ENCODE peak calls at places on chromosome 22, in ten cellular contexts. One of them, this sample, is unnamed.
A peak's percentile ranks its signal among the peaks of the same experiment; 100 is the strongest.

GRCh38 chr22:40426671-40427070 is 56.3 kb downstream of the SGSM3 start:
- DNase-seq in breast epithelium: peak; percentile 66
- DNase-seq in foreskin keratinocyte: no peak
- DNase-seq in GM06990: no peak
- DNase-seq in right lobe of liver: no peak
- DNase-seq in GM12865: no peak
- DNase-seq in thyroid gland: no peak
- DNase-seq in kidney: no peak
- DNase-seq in neural crest cell: no peak
- DNase-seq in fibroblast of lung: peak; percentile 85
- DNase-seq in this sample: no peak

GRCh38 chr22:35921777-35922176 is 106.8 kb downstream of the RBFOX2 start:
- DNase-seq in foreskin keratinocyte: peak; percentile 63
- DNase-seq in thyroid gland: peak; percentile 68
- DNase-seq in right lobe of liver: no peak
- DNase-seq in fibroblast of lung: peak; percentile 87
- DNase-seq in neural crest cell: peak; percentile 28
- DNase-seq in GM06990: no peak
- DNase-seq in kidney: no peak
- DNase-seq in breast epithelium: peak; percentile 41
- DNase-seq in GM12865: peak; percentile 74
- DNase-seq in this sample: no peak

GRCh38 chr22:40237241-40237640 is 59.5 kb downstream of the TNRC6B start:
- DNase-seq in foreskin keratinocyte: no peak
- DNase-seq in GM06990: no peak
- DNase-seq in right lobe of liver: no peak
- DNase-seq in breast epithelium: no peak
- DNase-seq in GM12865: peak; percentile 54
- DNase-seq in kidney: no peak
- DNase-seq in neural crest cell: no peak
- DNase-seq in thyroid gland: no peak
- DNase-seq in fibroblast of lung: no peak
- DNase-seq in this sample: no peak

GRCh38 chr22:48704335-48704734 is 1123.3 kb downstream of the BRD1 start:
- DNase-seq in right lobe of liver: peak; percentile 26
- DNase-seq in foreskin keratinocyte: no peak
- DNase-seq in fibroblast of lung: no peak
- DNase-seq in GM06990: no peak
- DNase-seq in kidney: peak; percentile 35
- DNase-seq in breast epithelium: no peak
- DNase-seq in thyroid gland: no peak
- DNase-seq in GM12865: no peak
- DNase-seq in neural crest cell: no peak
- DNase-seq in this sample: no peak

GRCh38 chr22:20951932-20952380 is 15.1 kb upstream of the AIFM3 start:
- DNase-seq in fibroblast of lung: no peak
- DNase-seq in right lobe of liver: peak; percentile 78
- DNase-seq in breast epithelium: no peak
- DNase-seq in thyroid gland: no peak
- DNase-seq in kidney: peak; percentile 18
- DNase-seq in GM12865: no peak
- DNase-seq in GM06990: no peak
- DNase-seq in neural crest cell: no peak
- DNase-seq in foreskin keratinocyte: no peak
- DNase-seq in this sample: no peak

GRCh38 chr22:25903294-25903693 is 161.3 kb downstream of the MYO18B start:
- DNase-seq in fibroblast of lung: no peak
- DNase-seq in breast epithelium: no peak
- DNase-seq in kidney: no peak
- DNase-seq in thyroid gland: no peak
- DNase-seq in neural crest cell: peak; percentile 15
- DNase-seq in right lobe of liver: no peak
- DNase-seq in GM06990: no peak
- DNase-seq in GM12865: peak; percentile 11
- DNase-seq in foreskin keratinocyte: no peak
- DNase-seq in this sample: no peak

GRCh38 chr22:39954584-39955055 is 5.6 kb upstream of the TMA7B start:
- DNase-seq in foreskin keratinocyte: peak; percentile 29
- DNase-seq in fibroblast of lung: peak; percentile 97
- DNase-seq in right lobe of liver: no peak
- DNase-seq in breast epithelium: no peak
- DNase-seq in GM12865: peak; percentile 71
- DNase-seq in thyroid gland: no peak
- DNase-seq in neural crest cell: no peak
- DNase-seq in kidney: no peak
- DNase-seq in GM06990: peak; percentile 47
- DNase-seq in this sample: no peak

GRCh38 chr22:27113211-27114030 is 456.0 kb downstream of the MIAT start:
- DNase-seq in kidney: no peak
- DNase-seq in right lobe of liver: no peak
- DNase-seq in GM12865: no peak
- DNase-seq in GM06990: no peak
- DNase-seq in neural crest cell: peak; percentile 28
- DNase-seq in foreskin keratinocyte: peak; percentile 83
- DNase-seq in fibroblast of lung: peak; percentile 99
- DNase-seq in thyroid gland: peak; percentile 66
- DNase-seq in breast epithelium: peak; percentile 85
- DNase-seq in this sample: no peak

GRCh38 chr22:48098243-48098935 is 1335.9 kb downstream of the TBC1D22A start:
- DNase-seq in thyroid gland: no peak
- DNase-seq in fibroblast of lung: no peak
- DNase-seq in GM12865: peak; percentile 93
- DNase-seq in breast epithelium: no peak
- DNase-seq in kidney: no peak
- DNase-seq in right lobe of liver: no peak
- DNase-seq in foreskin keratinocyte: no peak
- DNase-seq in GM06990: peak; percentile 83
- DNase-seq in neural crest cell: no peak
- DNase-seq in this sample: no peak

GRCh38 chr22:24178502-24179440 is 2.5 kb upstream of the SUSD2 start:
- DNase-seq in foreskin keratinocyte: no peak
- DNase-seq in fibroblast of lung: no peak
- DNase-seq in GM12865: peak; percentile 20
- DNase-seq in neural crest cell: no peak
- DNase-seq in thyroid gland: no peak
- DNase-seq in GM06990: no peak
- DNase-seq in breast epithelium: no peak
- DNase-seq in right lobe of liver: no peak
- DNase-seq in kidney: peak; percentile 67
- DNase-seq in this sample: no peak

GRCh38 chr22:23137905-23138520 is 3.8 kb downstream of the RSPH14 start:
- DNase-seq in GM12865: peak; percentile 90
- DNase-seq in kidney: no peak
- DNase-seq in right lobe of liver: peak; percentile 38
- DNase-seq in foreskin keratinocyte: no peak
- DNase-seq in fibroblast of lung: peak; percentile 25
- DNase-seq in thyroid gland: peak; percentile 79
- DNase-seq in breast epithelium: peak; percentile 36
- DNase-seq in neural crest cell: no peak
- DNase-seq in GM06990: peak; percentile 64
- DNase-seq in this sample: no peak

GRCh38 chr22:30228509-30229359 is 17.8 kb downstream of the LIF start:
- DNase-seq in right lobe of liver: no peak
- DNase-seq in kidney: no peak
- DNase-seq in GM06990: no peak
- DNase-seq in thyroid gland: no peak
- DNase-seq in GM12865: no peak
- DNase-seq in foreskin keratinocyte: peak; percentile 92
- DNase-seq in fibroblast of lung: peak; percentile 74
- DNase-seq in breast epithelium: no peak
- DNase-seq in neural crest cell: no peak
- DNase-seq in this sample: no peak

GRCh38 chr22:22752556-22753477 is 108.4 kb downstream of the GGTLC2 start:
- DNase-seq in kidney: peak; percentile 77
- DNase-seq in foreskin keratinocyte: peak; percentile 10
- DNase-seq in neural crest cell: no peak
- DNase-seq in GM06990: no peak
- DNase-seq in fibroblast of lung: no peak
- DNase-seq in right lobe of liver: no peak
- DNase-seq in thyroid gland: no peak
- DNase-seq in GM12865: no peak
- DNase-seq in breast epithelium: peak; percentile 27
- DNase-seq in this sample: no peak

GRCh38 chr22:23098718-23099524 is 28.6 kb downstream of the GNAZ start:
- DNase-seq in GM12865: no peak
- DNase-seq in breast epithelium: peak; percentile 37
- DNase-seq in foreskin keratinocyte: no peak
- DNase-seq in kidney: no peak
- DNase-seq in thyroid gland: peak; percentile 83
- DNase-seq in right lobe of liver: no peak
- DNase-seq in GM06990: no peak
- DNase-seq in fibroblast of lung: peak; percentile 6
- DNase-seq in neural crest cell: no peak
- DNase-seq in this sample: no peak

GRCh38 chr22:25404556-25404922 is 159.9 kb upstream of the GRK3 start:
- DNase-seq in kidney: peak; percentile 77
- DNase-seq in foreskin keratinocyte: no peak
- DNase-seq in GM12865: no peak
- DNase-seq in GM06990: no peak
- DNase-seq in neural crest cell: no peak
- DNase-seq in breast epithelium: no peak
- DNase-seq in thyroid gland: no peak
- DNase-seq in fibroblast of lung: no peak
- DNase-seq in right lobe of liver: no peak
- DNase-seq in this sample: no peak

GRCh38 chr22:46105494-46106278 is 44.6 kb upstream of the PPARA start:
- DNase-seq in GM12865: no peak
- DNase-seq in breast epithelium: peak; percentile 93
- DNase-seq in thyroid gland: no peak
- DNase-seq in foreskin keratinocyte: peak; percentile 69
- DNase-seq in neural crest cell: no peak
- DNase-seq in fibroblast of lung: peak; percentile 93
- DNase-seq in GM06990: no peak
- DNase-seq in right lobe of liver: no peak
- DNase-seq in kidney: peak; percentile 92
- DNase-seq in this sample: no peak

GRCh38 chr22:37705205-37705604 is 8.4 kb downstream of the TRIOBP start:
- DNase-seq in right lobe of liver: no peak
- DNase-seq in neural crest cell: no peak
- DNase-seq in kidney: no peak
- DNase-seq in GM12865: no peak
- DNase-seq in GM06990: no peak
- DNase-seq in foreskin keratinocyte: no peak
- DNase-seq in thyroid gland: no peak
- DNase-seq in fibroblast of lung: no peak
- DNase-seq in breast epithelium: no peak
- DNase-seq in this sample: no peak
- TF ChIP-seq CTCF in right lobe of liver: no peak
- TF ChIP-seq CTCF in neural crest cell: no peak
- TF ChIP-seq CTCF in kidney: no peak
- TF ChIP-seq CTCF in GM12865: no peak
- TF ChIP-seq CTCF in GM06990: no peak
- TF ChIP-seq CTCF in foreskin keratinocyte: no peak
- TF ChIP-seq CTCF in thyroid gland: no peak
- TF ChIP-seq CTCF in fibroblast of lung: no peak
- TF ChIP-seq CTCF in breast epithelium: no peak
- TF ChIP-seq CTCF in this sample: no peak

DNA sequence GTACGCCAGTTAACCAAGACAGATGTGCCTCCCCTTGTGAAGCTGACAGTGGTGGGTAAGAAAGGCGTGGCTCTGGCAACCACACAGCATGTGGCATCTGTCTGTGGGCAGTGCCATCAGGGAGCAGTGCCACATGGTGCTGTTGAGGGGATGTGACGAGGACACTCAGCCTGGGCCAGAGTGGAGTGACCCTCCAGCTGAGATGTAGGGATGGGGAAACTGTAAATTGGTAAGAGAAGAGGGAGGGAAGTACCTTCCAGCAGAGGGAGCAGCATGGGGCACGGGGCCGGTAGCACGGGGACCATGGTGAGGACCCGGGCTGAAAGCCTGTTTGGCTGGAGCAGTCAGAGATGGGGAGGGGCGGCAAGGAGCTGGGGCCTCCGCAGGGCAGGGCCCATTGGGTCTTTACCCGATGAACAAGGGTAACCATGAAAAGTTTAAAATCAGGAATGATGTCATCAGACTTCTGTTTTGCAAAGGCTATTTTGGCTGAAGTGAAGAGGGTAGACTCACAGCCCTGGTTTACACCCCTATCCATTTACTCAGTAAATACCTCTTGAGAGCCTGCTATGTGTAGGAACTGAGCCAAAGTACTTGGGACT is 10.4 kb downstream of the TMPRSS6 start:
- DNase-seq in thyroid gland: no peak
- DNase-seq in kidney: no peak
- DNase-seq in breast epithelium: no peak
- DNase-seq in right lobe of liver: no peak
- DNase-seq in foreskin keratinocyte: no peak
- DNase-seq in neural crest cell: no peak
- DNase-seq in GM12865: no peak
- DNase-seq in fibroblast of lung: peak; percentile 2
- DNase-seq in GM06990: no peak
- DNase-seq in this sample: no peak
- TF ChIP-seq CTCF in thyroid gland: no peak
- TF ChIP-seq CTCF in kidney: no peak
- TF ChIP-seq CTCF in breast epithelium: no peak
- TF ChIP-seq CTCF in right lobe of liver: no peak
- TF ChIP-seq CTCF in foreskin keratinocyte: peak; percentile 48
- TF ChIP-seq CTCF in neural crest cell: no peak
- TF ChIP-seq CTCF in GM12865: peak; percentile 36
- TF ChIP-seq CTCF in fibroblast of lung: no peak
- TF ChIP-seq CTCF in GM06990: peak; percentile 45
- TF ChIP-seq CTCF in this sample: no peak

DNA sequence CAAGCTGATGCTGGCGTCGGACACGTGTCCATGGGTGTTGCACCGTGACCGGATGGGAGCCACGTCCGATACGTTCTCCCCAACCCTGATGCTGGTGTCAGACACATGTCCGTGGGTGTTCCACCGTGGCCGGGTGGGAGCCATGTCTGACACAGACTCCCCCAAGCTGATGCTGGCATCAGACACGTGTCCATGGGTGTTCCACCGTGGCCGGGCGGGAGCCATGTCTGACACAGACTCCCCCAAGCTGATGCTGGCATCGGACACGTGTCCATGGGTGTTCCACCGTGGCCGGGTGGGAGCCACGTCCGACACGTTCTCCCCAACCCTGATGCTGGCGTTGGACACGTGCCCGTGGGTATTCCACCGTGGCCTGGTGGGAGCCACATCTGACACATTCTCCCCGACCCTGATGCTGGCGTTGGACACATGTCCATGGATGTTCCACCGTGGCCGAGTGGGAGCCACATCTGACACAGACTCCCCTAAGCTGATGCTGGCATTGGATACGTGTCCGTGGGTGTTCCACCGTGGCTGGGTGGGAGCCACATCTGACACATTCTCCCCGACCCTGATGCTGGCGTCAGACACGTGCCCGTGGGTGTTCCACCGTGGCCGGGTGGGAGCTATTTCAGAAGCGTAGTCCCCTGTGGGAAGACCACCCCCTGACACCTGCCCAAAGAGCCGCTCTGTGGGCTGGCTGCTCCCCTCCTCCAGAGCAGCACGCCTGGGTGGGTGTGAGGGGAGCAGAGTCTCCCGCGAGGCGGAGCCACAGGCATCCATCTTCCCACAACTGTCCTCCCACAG is 20.0 kb downstream of the SELENOO start:
- DNase-seq in foreskin keratinocyte: no peak
- DNase-seq in neural crest cell: no peak
- DNase-seq in kidney: no peak
- DNase-seq in GM06990: no peak
- DNase-seq in breast epithelium: no peak
- DNase-seq in fibroblast of lung: no peak
- DNase-seq in right lobe of liver: no peak
- DNase-seq in GM12865: no peak
- DNase-seq in thyroid gland: no peak
- DNase-seq in this sample: no peak
- TF ChIP-seq CTCF in foreskin keratinocyte: no peak
- TF ChIP-seq CTCF in neural crest cell: no peak
- TF ChIP-seq CTCF in kidney: no peak
- TF ChIP-seq CTCF in GM06990: no peak
- TF ChIP-seq CTCF in breast epithelium: no peak
- TF ChIP-seq CTCF in fibroblast of lung: no peak
- TF ChIP-seq CTCF in right lobe of liver: no peak
- TF ChIP-seq CTCF in GM12865: no peak
- TF ChIP-seq CTCF in thyroid gland: no peak
- TF ChIP-seq CTCF in this sample: no peak

GRCh38 chr22:19766506-19767426 is 6.2 kb downstream of the TBX1 start:
- DNase-seq in neural crest cell: no peak
- DNase-seq in kidney: peak; percentile 79
- DNase-seq in breast epithelium: no peak
- DNase-seq in fibroblast of lung: no peak
- DNase-seq in right lobe of liver: peak; percentile 80
- DNase-seq in foreskin keratinocyte: peak; percentile 27
- DNase-seq in thyroid gland: peak; percentile 28
- DNase-seq in GM06990: peak; percentile 43
- DNase-seq in GM12865: peak; percentile 34
- DNase-seq in this sample: no peak
- TF ChIP-seq CTCF in neural crest cell: peak; percentile 60
- TF ChIP-seq CTCF in kidney: no peak
- TF ChIP-seq CTCF in breast epithelium: no peak
- TF ChIP-seq CTCF in fibroblast of lung: no peak
- TF ChIP-seq CTCF in right lobe of liver: peak; percentile 47
- TF ChIP-seq CTCF in foreskin keratinocyte: peak; percentile 78
- TF ChIP-seq CTCF in thyroid gland: no peak
- TF ChIP-seq CTCF in GM06990: peak; percentile 49
- TF ChIP-seq CTCF in GM12865: peak; percentile 17
- TF ChIP-seq CTCF in this sample: no peak

This sample was measured in D721Med.